ENCODE peak calls at places on chromosome 7, in nine cellular contexts. S, V, Y, T, Q, L, A, M and G are unnamed samples.

GRCh38 chr7:82736633-82737032 is 293.1 kb upstream of the CACNA2D1 start:
- DNase-seq in S (no peak), V (no peak), Y (no peak), T (no peak), Q (no peak), L (no peak), A (no peak), M (no peak), G (no peak)

GRCh38 chr7:41054960-41055700 is 647.8 kb downstream of the INHBA start:
- DNase-seq in S (no peak), V (no peak), Y (no peak), T (no peak), Q (no peak), L (no peak), A (no peak), M (no peak), G (peak)

GRCh38 chr7:1293950-1294728 is 61.5 kb downstream of the UNCX start:
- DNase-seq in S (no peak), V (no peak), Y (no peak), T (no peak), Q (no peak), L (no peak), A (no peak), M (no peak), G (no peak)

GRCh38 chr7:43872401-43873165 is 3.3 kb upstream of the MRPS24 start:
- DNase-seq in S (peak), V (peak), Y (peak), T (no peak), Q (no peak), L (no peak), A (peak), M (peak), G (peak)

GRCh38 chr7:45033931-45034290 is 33.9 kb downstream of the CCM2 start:
- DNase-seq in S (no peak), V (no peak), Y (no peak), T (no peak), Q (peak), L (no peak), A (no peak), M (no peak), G (peak)

GRCh38 chr7:73896454-73896853 is 35.5 kb downstream of the TMEM270 start:
- DNase-seq in S (peak), V (no peak), Y (no peak), T (no peak), Q (no peak), L (peak), A (no peak), M (no peak), G (no peak)

GRCh38 chr7:90965211-90965610 is 299.0 kb upstream of the FZD1 start:
- DNase-seq in S (no peak), V (no peak), Y (no peak), T (no peak), Q (no peak), L (no peak), A (no peak), M (no peak), G (no peak)

GRCh38 chr7:7913506-7913905 is 55.1 kb upstream of the GLCCI1 start:
- DNase-seq in S (peak), V (peak), Y (no peak), T (no peak), Q (no peak), L (no peak), A (no peak), M (no peak), G (no peak)